ENCODE peak calls at places on chromosome 5, in six cellular contexts. One of them, this sample, is unnamed.

GRCh38 chr5:134813407-134813806 is 32.4 kb upstream of the C5orf24 start:
- DNase-seq in mucosa of gallbladder: no peak
- DNase-seq in fibroblast of the aortic adventitia: no peak
- DNase-seq in GM23338: no peak
- DNase-seq in stimulated activated CD4-positive, alpha-beta T cell treated with anti-CD3 and anti-CD28 coated beads, Interleukin-15, amount 100 ng/mL, for 24 hours: no peak
- DNase-seq in retina: no peak
- DNase-seq in this sample: peak

GRCh38 chr5:53069626-53070025 is 39.9 kb downstream of the MOCS2 start:
- DNase-seq in mucosa of gallbladder: no peak
- DNase-seq in fibroblast of the aortic adventitia: peak
- DNase-seq in GM23338: no peak
- DNase-seq in stimulated activated CD4-positive, alpha-beta T cell treated with anti-CD3 and anti-CD28 coated beads, Interleukin-15, amount 100 ng/mL, for 24 hours: peak
- DNase-seq in retina: no peak
- DNase-seq in this sample: no peak

GRCh38 chr5:122500245-122501086 is 188.4 kb downstream of the SNCAIP start:
- DNase-seq in mucosa of gallbladder: peak
- DNase-seq in stimulated activated CD4-positive, alpha-beta T cell treated with anti-CD3 and anti-CD28 coated beads, Interleukin-15, amount 100 ng/mL, for 24 hours: no peak
- DNase-seq in GM23338: peak
- DNase-seq in retina: peak
- DNase-seq in fibroblast of the aortic adventitia: peak
- DNase-seq in this sample: peak

GRCh38 chr5:17228833-17229291 is 11.4 kb downstream of the BASP1 start:
- DNase-seq in retina: no peak
- DNase-seq in GM23338: no peak
- DNase-seq in stimulated activated CD4-positive, alpha-beta T cell treated with anti-CD3 and anti-CD28 coated beads, Interleukin-15, amount 100 ng/mL, for 24 hours: no peak
- DNase-seq in mucosa of gallbladder: no peak
- DNase-seq in fibroblast of the aortic adventitia: peak
- DNase-seq in this sample: no peak

GRCh38 chr5:159412284-159413046 is 82.2 kb upstream of the IL12B start:
- DNase-seq in fibroblast of the aortic adventitia: no peak
- DNase-seq in stimulated activated CD4-positive, alpha-beta T cell treated with anti-CD3 and anti-CD28 coated beads, Interleukin-15, amount 100 ng/mL, for 24 hours: peak
- DNase-seq in retina: no peak
- DNase-seq in mucosa of gallbladder: peak
- DNase-seq in GM23338: peak
- DNase-seq in this sample: no peak

GRCh38 chr5:145562931-145563330 is 272.2 kb downstream of the PRELID2 start:
- DNase-seq in fibroblast of the aortic adventitia: peak
- DNase-seq in stimulated activated CD4-positive, alpha-beta T cell treated with anti-CD3 and anti-CD28 coated beads, Interleukin-15, amount 100 ng/mL, for 24 hours: no peak
- DNase-seq in retina: no peak
- DNase-seq in mucosa of gallbladder: no peak
- DNase-seq in GM23338: no peak
- DNase-seq in this sample: no peak

GRCh38 chr5:76175821-76176403 is 92.7 kb downstream of the SV2C start:
- DNase-seq in stimulated activated CD4-positive, alpha-beta T cell treated with anti-CD3 and anti-CD28 coated beads, Interleukin-15, amount 100 ng/mL, for 24 hours: peak
- DNase-seq in GM23338: no peak
- DNase-seq in fibroblast of the aortic adventitia: no peak
- DNase-seq in mucosa of gallbladder: no peak
- DNase-seq in retina: no peak
- DNase-seq in this sample: peak

GRCh38 chr5:65482280-65482726 is 583 bp upstream of the ADAMTS6 start:
- DNase-seq in mucosa of gallbladder: no peak
- DNase-seq in fibroblast of the aortic adventitia: peak
- DNase-seq in stimulated activated CD4-positive, alpha-beta T cell treated with anti-CD3 and anti-CD28 coated beads, Interleukin-15, amount 100 ng/mL, for 24 hours: no peak
- DNase-seq in GM23338: no peak
- DNase-seq in retina: peak
- DNase-seq in this sample: peak

GRCh38 chr5:32107291-32107690 is 66.8 kb downstream of the GOLPH3 start:
- DNase-seq in mucosa of gallbladder: no peak
- DNase-seq in retina: no peak
- DNase-seq in stimulated activated CD4-positive, alpha-beta T cell treated with anti-CD3 and anti-CD28 coated beads, Interleukin-15, amount 100 ng/mL, for 24 hours: no peak
- DNase-seq in GM23338: no peak
- DNase-seq in fibroblast of the aortic adventitia: no peak
- DNase-seq in this sample: no peak

GRCh38 chr5:154593091-154593490 is 115.1 kb upstream of the HAND1 start:
- DNase-seq in fibroblast of the aortic adventitia: peak
- DNase-seq in GM23338: no peak
- DNase-seq in mucosa of gallbladder: no peak
- DNase-seq in stimulated activated CD4-positive, alpha-beta T cell treated with anti-CD3 and anti-CD28 coated beads, Interleukin-15, amount 100 ng/mL, for 24 hours: no peak
- DNase-seq in retina: no peak
- DNase-seq in this sample: no peak

GRCh38 chr5:39716532-39716971 is 291.8 kb upstream of the DAB2 start:
- DNase-seq in stimulated activated CD4-positive, alpha-beta T cell treated with anti-CD3 and anti-CD28 coated beads, Interleukin-15, amount 100 ng/mL, for 24 hours: peak
- DNase-seq in mucosa of gallbladder: peak
- DNase-seq in fibroblast of the aortic adventitia: peak
- DNase-seq in GM23338: peak
- DNase-seq in retina: peak
- DNase-seq in this sample: peak

GRCh38 chr5:122120957-122121356 is 8.4 kb upstream of the ZNF474 start:
- DNase-seq in mucosa of gallbladder: no peak
- DNase-seq in GM23338: no peak
- DNase-seq in stimulated activated CD4-positive, alpha-beta T cell treated with anti-CD3 and anti-CD28 coated beads, Interleukin-15, amount 100 ng/mL, for 24 hours: no peak
- DNase-seq in fibroblast of the aortic adventitia: no peak
- DNase-seq in retina: no peak
- DNase-seq in this sample: no peak

GRCh38 chr5:155008669-155009068 is 4.9 kb upstream of the KIF4B start:
- DNase-seq in GM23338: no peak
- DNase-seq in stimulated activated CD4-positive, alpha-beta T cell treated with anti-CD3 and anti-CD28 coated beads, Interleukin-15, amount 100 ng/mL, for 24 hours: no peak
- DNase-seq in fibroblast of the aortic adventitia: peak
- DNase-seq in mucosa of gallbladder: no peak
- DNase-seq in retina: no peak
- DNase-seq in this sample: no peak

GRCh38 chr5:65727491-65728156 is 5.6 kb downstream of the NLN start:
- DNase-seq in stimulated activated CD4-positive, alpha-beta T cell treated with anti-CD3 and anti-CD28 coated beads, Interleukin-15, amount 100 ng/mL, for 24 hours: no peak
- DNase-seq in fibroblast of the aortic adventitia: no peak
- DNase-seq in mucosa of gallbladder: no peak
- DNase-seq in GM23338: no peak
- DNase-seq in retina: no peak
- DNase-seq in this sample: no peak

GRCh38 chr5:29758986-29759421 is 1434.5 kb upstream of the CDH6 start:
- DNase-seq in fibroblast of the aortic adventitia: no peak
- DNase-seq in retina: no peak
- DNase-seq in stimulated activated CD4-positive, alpha-beta T cell treated with anti-CD3 and anti-CD28 coated beads, Interleukin-15, amount 100 ng/mL, for 24 hours: no peak
- DNase-seq in GM23338: peak
- DNase-seq in mucosa of gallbladder: peak
- DNase-seq in this sample: no peak

GRCh38 chr5:93305984-93306383 is 275.0 kb downstream of the NR2F1-AS1 start:
- DNase-seq in GM23338: peak
- DNase-seq in retina: peak
- DNase-seq in fibroblast of the aortic adventitia: no peak
- DNase-seq in mucosa of gallbladder: no peak
- DNase-seq in stimulated activated CD4-positive, alpha-beta T cell treated with anti-CD3 and anti-CD28 coated beads, Interleukin-15, amount 100 ng/mL, for 24 hours: no peak
- DNase-seq in this sample: no peak

GRCh38 chr5:180640765-180641565 is 8.4 kb downstream of the FLT4 start:
- DNase-seq in retina: no peak
- DNase-seq in mucosa of gallbladder: no peak
- DNase-seq in GM23338: no peak
- DNase-seq in fibroblast of the aortic adventitia: no peak
- DNase-seq in stimulated activated CD4-positive, alpha-beta T cell treated with anti-CD3 and anti-CD28 coated beads, Interleukin-15, amount 100 ng/mL, for 24 hours: peak
- DNase-seq in this sample: no peak

GRCh38 chr5:130052752-130053151 is 148.5 kb downstream of the CHSY3 start:
- DNase-seq in fibroblast of the aortic adventitia: no peak
- DNase-seq in GM23338: no peak
- DNase-seq in mucosa of gallbladder: no peak
- DNase-seq in stimulated activated CD4-positive, alpha-beta T cell treated with anti-CD3 and anti-CD28 coated beads, Interleukin-15, amount 100 ng/mL, for 24 hours: no peak
- DNase-seq in retina: no peak
- DNase-seq in this sample: no peak

GRCh38 chr5:110815916-110816605 is 77.3 kb downstream of the SLC25A46 start:
- DNase-seq in stimulated activated CD4-positive, alpha-beta T cell treated with anti-CD3 and anti-CD28 coated beads, Interleukin-15, amount 100 ng/mL, for 24 hours: no peak
- DNase-seq in fibroblast of the aortic adventitia: peak
- DNase-seq in mucosa of gallbladder: no peak
- DNase-seq in retina: no peak
- DNase-seq in GM23338: no peak
- DNase-seq in this sample: no peak

GRCh38 chr5:14438195-14438606 is 143.4 kb upstream of the OTULINL start:
- DNase-seq in mucosa of gallbladder: no peak
- DNase-seq in retina: no peak
- DNase-seq in GM23338: no peak
- DNase-seq in fibroblast of the aortic adventitia: no peak
- DNase-seq in stimulated activated CD4-positive, alpha-beta T cell treated with anti-CD3 and anti-CD28 coated beads, Interleukin-15, amount 100 ng/mL, for 24 hours: no peak
- DNase-seq in this sample: no peak

GRCh38 chr5:177006265-177006972 is at the start of gene UIMC1:
- DNase-seq in stimulated activated CD4-positive, alpha-beta T cell treated with anti-CD3 and anti-CD28 coated beads, Interleukin-15, amount 100 ng/mL, for 24 hours: peak
- DNase-seq in retina: peak
- DNase-seq in fibroblast of the aortic adventitia: peak
- DNase-seq in mucosa of gallbladder: peak
- DNase-seq in GM23338: peak
- DNase-seq in this sample: peak

GRCh38 chr5:84227221-84227620 is 157.5 kb downstream of the EDIL3 start:
- DNase-seq in stimulated activated CD4-positive, alpha-beta T cell treated with anti-CD3 and anti-CD28 coated beads, Interleukin-15, amount 100 ng/mL, for 24 hours: no peak
- DNase-seq in fibroblast of the aortic adventitia: no peak
- DNase-seq in retina: no peak
- DNase-seq in mucosa of gallbladder: no peak
- DNase-seq in GM23338: no peak
- DNase-seq in this sample: no peak

GRCh38 chr5:148268556-148268955 is at the start of gene SPINK13:
- DNase-seq in retina: no peak
- DNase-seq in mucosa of gallbladder: peak
- DNase-seq in stimulated activated CD4-positive, alpha-beta T cell treated with anti-CD3 and anti-CD28 coated beads, Interleukin-15, amount 100 ng/mL, for 24 hours: no peak
- DNase-seq in fibroblast of the aortic adventitia: peak
- DNase-seq in GM23338: no peak
- DNase-seq in this sample: no peak

GRCh38 chr5:71778678-71779276 is 59.7 kb downstream of the CARTPT start:
- DNase-seq in fibroblast of the aortic adventitia: peak
- DNase-seq in GM23338: peak
- DNase-seq in stimulated activated CD4-positive, alpha-beta T cell treated with anti-CD3 and anti-CD28 coated beads, Interleukin-15, amount 100 ng/mL, for 24 hours: no peak
- DNase-seq in retina: peak
- DNase-seq in mucosa of gallbladder: peak
- DNase-seq in this sample: peak

GRCh38 chr5:72096602-72097205 is 10.6 kb upstream of the MAP1B start:
- DNase-seq in mucosa of gallbladder: no peak
- DNase-seq in stimulated activated CD4-positive, alpha-beta T cell treated with anti-CD3 and anti-CD28 coated beads, Interleukin-15, amount 100 ng/mL, for 24 hours: no peak
- DNase-seq in fibroblast of the aortic adventitia: no peak
- DNase-seq in retina: no peak
- DNase-seq in GM23338: no peak
- DNase-seq in this sample: no peak

GRCh38 chr5:36200513-36200912 is 41.2 kb downstream of the NADK2 start:
- DNase-seq in GM23338: no peak
- DNase-seq in fibroblast of the aortic adventitia: peak
- DNase-seq in mucosa of gallbladder: no peak
- DNase-seq in stimulated activated CD4-positive, alpha-beta T cell treated with anti-CD3 and anti-CD28 coated beads, Interleukin-15, amount 100 ng/mL, for 24 hours: no peak
- DNase-seq in retina: no peak
- DNase-seq in this sample: no peak

GRCh38 chr5:124133406-124133805 is 613.0 kb downstream of the ZNF608 start:
- DNase-seq in fibroblast of the aortic adventitia: no peak
- DNase-seq in GM23338: no peak
- DNase-seq in stimulated activated CD4-positive, alpha-beta T cell treated with anti-CD3 and anti-CD28 coated beads, Interleukin-15, amount 100 ng/mL, for 24 hours: no peak
- DNase-seq in mucosa of gallbladder: no peak
- DNase-seq in retina: no peak
- DNase-seq in this sample: no peak

GRCh38 chr5:91407204-91407603 is 24.1 kb upstream of the ARRDC3 start:
- DNase-seq in fibroblast of the aortic adventitia: no peak
- DNase-seq in stimulated activated CD4-positive, alpha-beta T cell treated with anti-CD3 and anti-CD28 coated beads, Interleukin-15, amount 100 ng/mL, for 24 hours: no peak
- DNase-seq in retina: no peak
- DNase-seq in mucosa of gallbladder: no peak
- DNase-seq in GM23338: no peak
- DNase-seq in this sample: no peak

GRCh38 chr5:84290161-84290560 is 94.5 kb downstream of the EDIL3 start:
- DNase-seq in GM23338: no peak
- DNase-seq in fibroblast of the aortic adventitia: peak
- DNase-seq in retina: no peak
- DNase-seq in mucosa of gallbladder: no peak
- DNase-seq in stimulated activated CD4-positive, alpha-beta T cell treated with anti-CD3 and anti-CD28 coated beads, Interleukin-15, amount 100 ng/mL, for 24 hours: no peak
- DNase-seq in this sample: no peak

GRCh38 chr5:96377167-96377566 is 55.9 kb downstream of the PCSK1 start:
- DNase-seq in fibroblast of the aortic adventitia: peak
- DNase-seq in stimulated activated CD4-positive, alpha-beta T cell treated with anti-CD3 and anti-CD28 coated beads, Interleukin-15, amount 100 ng/mL, for 24 hours: no peak
- DNase-seq in mucosa of gallbladder: no peak
- DNase-seq in retina: no peak
- DNase-seq in GM23338: no peak
- DNase-seq in this sample: no peak

GRCh38 chr5:120677481-120677880 is 213.4 kb downstream of the PRR16 start:
- DNase-seq in GM23338: no peak
- DNase-seq in mucosa of gallbladder: no peak
- DNase-seq in stimulated activated CD4-positive, alpha-beta T cell treated with anti-CD3 and anti-CD28 coated beads, Interleukin-15, amount 100 ng/mL, for 24 hours: no peak
- DNase-seq in fibroblast of the aortic adventitia: no peak
- DNase-seq in retina: no peak
- DNase-seq in this sample: no peak

GRCh38 chr5:5145651-5146529 is 5.8 kb downstream of the ADAMTS16 start:
- DNase-seq in retina: no peak
- DNase-seq in GM23338: no peak
- DNase-seq in mucosa of gallbladder: no peak
- DNase-seq in stimulated activated CD4-positive, alpha-beta T cell treated with anti-CD3 and anti-CD28 coated beads, Interleukin-15, amount 100 ng/mL, for 24 hours: no peak
- DNase-seq in fibroblast of the aortic adventitia: peak
- DNase-seq in this sample: no peak

GRCh38 chr5:179793470-179794139 is at the start of gene LTC4S:
- DNase-seq in retina: peak
- DNase-seq in stimulated activated CD4-positive, alpha-beta T cell treated with anti-CD3 and anti-CD28 coated beads, Interleukin-15, amount 100 ng/mL, for 24 hours: peak
- DNase-seq in mucosa of gallbladder: peak
- DNase-seq in GM23338: no peak
- DNase-seq in fibroblast of the aortic adventitia: peak
- DNase-seq in this sample: peak

GRCh38 chr5:61330879-61331406 is 1.1 kb upstream of the ZSWIM6 start:
- DNase-seq in stimulated activated CD4-positive, alpha-beta T cell treated with anti-CD3 and anti-CD28 coated beads, Interleukin-15, amount 100 ng/mL, for 24 hours: peak
- DNase-seq in mucosa of gallbladder: peak
- DNase-seq in fibroblast of the aortic adventitia: peak
- DNase-seq in GM23338: peak
- DNase-seq in retina: no peak
- DNase-seq in this sample: peak

GRCh38 chr5:125409496-125410351 is 663.3 kb upstream of the ZNF608 start:
- DNase-seq in retina: peak
- DNase-seq in GM23338: no peak
- DNase-seq in fibroblast of the aortic adventitia: no peak
- DNase-seq in stimulated activated CD4-positive, alpha-beta T cell treated with anti-CD3 and anti-CD28 coated beads, Interleukin-15, amount 100 ng/mL, for 24 hours: no peak
- DNase-seq in mucosa of gallbladder: no peak
- DNase-seq in this sample: no peak

GRCh38 chr5:172453206-172453985 is 929 bp downstream of the SH3PXD2B start:
- DNase-seq in fibroblast of the aortic adventitia: no peak
- DNase-seq in retina: peak
- DNase-seq in stimulated activated CD4-positive, alpha-beta T cell treated with anti-CD3 and anti-CD28 coated beads, Interleukin-15, amount 100 ng/mL, for 24 hours: no peak
- DNase-seq in GM23338: peak
- DNase-seq in mucosa of gallbladder: no peak
- DNase-seq in this sample: no peak

GRCh38 chr5:180487556-180487955 is 6.6 kb upstream of the CNOT6 start:
- DNase-seq in mucosa of gallbladder: no peak
- DNase-seq in retina: no peak
- DNase-seq in GM23338: no peak
- DNase-seq in stimulated activated CD4-positive, alpha-beta T cell treated with anti-CD3 and anti-CD28 coated beads, Interleukin-15, amount 100 ng/mL, for 24 hours: no peak
- DNase-seq in fibroblast of the aortic adventitia: no peak
- DNase-seq in this sample: no peak

GRCh38 chr5:34487202-34487879 is 168.8 kb upstream of the RAI14 start:
- DNase-seq in fibroblast of the aortic adventitia: peak
- DNase-seq in GM23338: no peak
- DNase-seq in mucosa of gallbladder: no peak
- DNase-seq in stimulated activated CD4-positive, alpha-beta T cell treated with anti-CD3 and anti-CD28 coated beads, Interleukin-15, amount 100 ng/mL, for 24 hours: no peak
- DNase-seq in retina: no peak
- DNase-seq in this sample: no peak